ENCODE peak calls at places on chromosomes 2 and 18, in five cellular contexts. One of them, this sample, is unnamed.

GRCh38 chr2:106130251-106130998 is 63.7 kb downstream of the UXS1 start:
- DNase-seq in GM12891: no peak
- DNase-seq in K562: no peak
- DNase-seq in GM12878: no peak
- DNase-seq in HepG2: peak; percentile 37
- DNase-seq in this sample: no peak

GRCh38 chr2:59297829-59298228 is 1056.7 kb upstream of the FANCL start:
- DNase-seq in GM12891: no peak
- DNase-seq in K562: no peak
- DNase-seq in GM12878: no peak
- DNase-seq in HepG2: no peak
- DNase-seq in this sample: no peak

GRCh38 chr2:54722641-54723299 is 692 bp upstream of the EML6 start:
- DNase-seq in GM12891: no peak
- DNase-seq in K562: no peak
- DNase-seq in GM12878: no peak
- DNase-seq in HepG2: no peak
- DNase-seq in this sample: no peak

GRCh38 chr2:129812071-129812470 is 167.4 kb upstream of the RAB6C start:
- DNase-seq in GM12891: no peak
- DNase-seq in K562: no peak
- DNase-seq in GM12878: peak; percentile 33
- DNase-seq in HepG2: peak; percentile 20
- DNase-seq in this sample: no peak

GRCh38 chr2:151478011-151478410 is 68.3 kb downstream of the RIF1 start:
- DNase-seq in GM12891: no peak
- DNase-seq in K562: no peak
- DNase-seq in GM12878: no peak
- DNase-seq in HepG2: no peak
- DNase-seq in this sample: no peak

GRCh38 chr2:77387324-77387723 is 134.9 kb downstream of the LRRTM4 start:
- DNase-seq in GM12891: no peak
- DNase-seq in K562: no peak
- DNase-seq in GM12878: no peak
- DNase-seq in HepG2: no peak
- DNase-seq in this sample: no peak

GRCh38 chr2:105800036-105800755 is 55.5 kb downstream of the NCK2 start:
- DNase-seq in GM12891: no peak
- DNase-seq in K562: no peak
- DNase-seq in GM12878: no peak
- DNase-seq in HepG2: peak; percentile 65
- DNase-seq in this sample: no peak

GRCh38 chr18:23244431-23244830 is 109.1 kb downstream of the CABLES1 start:
- DNase-seq in GM12891: no peak
- DNase-seq in K562: no peak
- DNase-seq in GM12878: no peak
- DNase-seq in HepG2: no peak
- DNase-seq in this sample: no peak

GRCh38 chr2:33047939-33048338 is 101.2 kb downstream of the LTBP1 start:
- DNase-seq in GM12891: no peak
- DNase-seq in K562: no peak
- DNase-seq in GM12878: no peak
- DNase-seq in HepG2: no peak
- DNase-seq in this sample: no peak

GRCh38 chr2:101509498-101510274 is 34.8 kb upstream of the RFX8 start:
- DNase-seq in GM12891: no peak
- DNase-seq in K562: no peak
- DNase-seq in GM12878: no peak
- DNase-seq in HepG2: no peak
- DNase-seq in this sample: no peak

GRCh38 chr2:64052468-64053241 is 33.4 kb upstream of the VPS54 start:
- DNase-seq in GM12891: no peak
- DNase-seq in K562: no peak
- DNase-seq in GM12878: no peak
- DNase-seq in HepG2: no peak
- DNase-seq in this sample: no peak

GRCh38 chr18:29430416-29430815 is 1253.5 kb upstream of the CDH2 start:
- DNase-seq in GM12891: no peak
- DNase-seq in K562: no peak
- DNase-seq in GM12878: no peak
- DNase-seq in HepG2: no peak
- DNase-seq in this sample: no peak

DNA sequence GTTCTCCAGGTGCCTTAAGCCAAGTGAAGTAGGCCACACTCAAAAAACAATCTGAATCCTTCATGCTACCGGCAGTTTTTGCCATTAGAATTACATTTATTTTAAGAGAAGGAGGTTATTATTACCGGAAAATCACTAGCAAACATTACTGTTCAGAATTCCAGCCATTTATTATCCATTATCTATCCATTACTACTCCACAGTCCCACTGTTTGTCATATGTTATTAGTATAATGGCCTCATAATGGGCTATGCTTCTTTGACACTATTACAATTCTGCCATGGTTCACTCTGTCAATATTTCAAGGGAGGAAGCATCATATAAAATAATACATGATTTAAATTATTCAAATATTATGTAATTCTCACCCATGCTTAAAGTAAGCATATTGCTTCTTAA is 214.3 kb downstream of the L3MBTL4 start:
- DNase-seq in GM12891: no peak
- DNase-seq in K562: no peak
- DNase-seq in GM12878: no peak
- DNase-seq in HepG2: no peak
- DNase-seq in this sample: no peak
- TF ChIP-seq POLR2AphosphoS5 in GM12891: no peak
- TF ChIP-seq POLR2AphosphoS5 in K562: no peak
- TF ChIP-seq POLR2AphosphoS5 in GM12878: no peak
- TF ChIP-seq POLR2AphosphoS5 in HepG2: no peak
- TF ChIP-seq POLR2AphosphoS5 in this sample: no peak

DNA sequence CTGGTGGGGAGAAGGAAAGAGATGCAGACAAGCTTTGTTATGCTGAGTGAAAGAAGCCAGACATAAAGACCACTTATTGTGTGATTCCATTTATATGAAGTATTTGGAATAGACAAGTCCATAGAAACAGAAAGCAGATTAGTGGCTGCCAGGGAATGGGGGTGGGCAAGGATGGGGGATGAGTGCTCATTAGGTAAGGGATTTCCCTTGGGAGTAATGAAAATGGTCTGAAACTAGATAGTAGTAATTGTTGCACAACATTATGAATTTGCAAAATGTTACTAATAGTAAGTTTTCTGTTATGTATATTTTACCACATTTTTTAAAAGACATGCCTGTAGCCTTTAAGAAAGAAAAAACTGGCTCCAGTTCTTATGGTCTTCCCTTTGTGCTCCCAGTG is 154.9 kb downstream of the LNPK start:
- DNase-seq in GM12891: no peak
- DNase-seq in K562: no peak
- DNase-seq in GM12878: no peak
- DNase-seq in HepG2: no peak
- DNase-seq in this sample: no peak
- TF ChIP-seq TAF1 in GM12891: no peak
- TF ChIP-seq TAF1 in K562: no peak
- TF ChIP-seq TAF1 in GM12878: no peak
- TF ChIP-seq TAF1 in HepG2: no peak
- TF ChIP-seq TAF1 in this sample: no peak

GRCh38 chr2:27071990-27072830 is 756 bp upstream of the OST4 start:
- DNase-seq in GM12891: no peak
- DNase-seq in K562: peak; percentile 48
- DNase-seq in GM12878: no peak
- DNase-seq in HepG2: no peak
- DNase-seq in this sample: no peak

GRCh38 chr2:27072950-27073349 is 1.5 kb upstream of the OST4 start:
- DNase-seq in GM12891: no peak
- DNase-seq in K562: no peak
- DNase-seq in GM12878: no peak
- DNase-seq in HepG2: no peak
- DNase-seq in this sample: no peak

GRCh38 chr2:27069961-27070618 is 1.4 kb downstream of the OST4 start:
- DNase-seq in GM12891: no peak
- DNase-seq in K562: no peak
- DNase-seq in GM12878: no peak
- DNase-seq in HepG2: no peak
- DNase-seq in this sample: no peak

GRCh38 chr2:27070653-27071276 is 689 bp downstream of the OST4 start:
- DNase-seq in GM12891: no peak
- DNase-seq in K562: no peak
- DNase-seq in GM12878: no peak
- DNase-seq in HepG2: no peak
- DNase-seq in this sample: no peak

GRCh38 chr2:27071277-27071989 is at the start of gene OST4:
- DNase-seq in GM12891: peak; percentile 98
- DNase-seq in K562: peak; percentile 96
- DNase-seq in GM12878: no peak
- DNase-seq in HepG2: peak; percentile 88
- DNase-seq in this sample: peak; percentile 98
- TF ChIP-seq POLR2A in GM12891: peak; percentile 88
- TF ChIP-seq POLR2A in K562: peak; percentile 89
- TF ChIP-seq POLR2A in GM12878: peak; percentile 98
- TF ChIP-seq POLR2A in HepG2: peak; percentile 93
- TF ChIP-seq POLR2A in this sample: peak; percentile 94

GRCh38 chr18:9960263-9960904 is 46.6 kb downstream of the VAPA start:
- DNase-seq in GM12891: no peak
- DNase-seq in K562: no peak
- DNase-seq in GM12878: no peak
- DNase-seq in HepG2: no peak
- DNase-seq in this sample: no peak
- TF ChIP-seq POLR2AphosphoS5 in GM12891: no peak
- TF ChIP-seq POLR2AphosphoS5 in K562: no peak
- TF ChIP-seq POLR2AphosphoS5 in GM12878: no peak
- TF ChIP-seq POLR2AphosphoS5 in HepG2: no peak
- TF ChIP-seq POLR2AphosphoS5 in this sample: no peak

GRCh38 chr2:26784570-26785234 is 1.2 kb upstream of the CENPA start:
- DNase-seq in GM12891: no peak
- DNase-seq in K562: no peak
- DNase-seq in GM12878: no peak
- DNase-seq in HepG2: no peak
- DNase-seq in this sample: no peak

GRCh38 chr2:26785431-26786206 is at the start of gene CENPA:
- DNase-seq in GM12891: peak; percentile 94
- DNase-seq in K562: peak; percentile 100
- DNase-seq in GM12878: peak; percentile 99
- DNase-seq in HepG2: peak; percentile 100
- DNase-seq in this sample: peak; percentile 97

GRCh38 chr2:26782876-26783704 is 2.8 kb upstream of the CENPA start:
- DNase-seq in GM12891: no peak
- DNase-seq in K562: no peak
- DNase-seq in GM12878: no peak
- DNase-seq in HepG2: peak; percentile 65
- DNase-seq in this sample: no peak

DNA sequence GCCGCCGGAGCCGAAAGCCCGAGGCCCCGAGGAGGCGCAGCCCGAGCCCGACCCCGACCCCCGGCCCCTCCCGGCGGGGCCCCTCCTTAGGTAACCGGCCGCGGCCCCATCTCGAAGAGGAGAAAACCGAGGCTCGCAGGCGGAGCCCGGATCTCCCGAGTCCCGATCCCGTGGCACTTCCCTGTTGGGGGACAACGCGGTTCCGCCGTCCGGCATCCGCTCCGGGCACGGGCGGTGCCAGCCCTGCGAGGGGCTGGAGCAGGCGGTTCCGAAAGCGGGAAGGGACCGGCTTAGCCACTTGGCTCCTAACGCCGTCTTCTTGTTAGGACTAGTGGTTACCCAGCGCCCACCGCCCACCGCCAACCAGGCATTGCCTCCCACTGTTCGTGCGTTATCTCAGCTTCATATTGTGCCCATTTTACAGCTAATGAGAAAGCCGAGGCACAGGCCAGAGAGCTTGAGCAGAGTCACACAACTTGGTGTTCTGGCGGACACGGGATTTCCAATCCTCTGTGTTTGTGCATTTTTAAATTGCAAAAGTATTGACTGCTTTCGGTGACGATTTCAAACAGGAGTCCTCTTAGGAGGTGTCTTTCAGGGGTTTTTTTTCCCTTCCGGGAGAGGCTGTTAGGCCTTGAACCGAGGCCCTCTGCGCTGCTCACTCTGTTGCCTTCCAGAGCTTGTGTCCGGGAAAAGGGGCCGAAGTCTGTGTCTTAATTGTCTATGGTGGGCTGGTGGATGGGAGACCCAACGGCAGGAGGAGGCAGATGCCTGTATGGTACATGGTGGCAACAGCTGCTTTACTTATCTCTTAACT is 559 bp downstream of the CENPA start:
- DNase-seq in GM12891: peak; percentile 36
- DNase-seq in K562: no peak
- DNase-seq in GM12878: no peak
- DNase-seq in HepG2: no peak
- DNase-seq in this sample: peak; percentile 39
- TF ChIP-seq TAF1 in GM12891: no peak
- TF ChIP-seq TAF1 in K562: no peak
- TF ChIP-seq TAF1 in GM12878: no peak
- TF ChIP-seq TAF1 in HepG2: no peak
- TF ChIP-seq TAF1 in this sample: no peak

DNA sequence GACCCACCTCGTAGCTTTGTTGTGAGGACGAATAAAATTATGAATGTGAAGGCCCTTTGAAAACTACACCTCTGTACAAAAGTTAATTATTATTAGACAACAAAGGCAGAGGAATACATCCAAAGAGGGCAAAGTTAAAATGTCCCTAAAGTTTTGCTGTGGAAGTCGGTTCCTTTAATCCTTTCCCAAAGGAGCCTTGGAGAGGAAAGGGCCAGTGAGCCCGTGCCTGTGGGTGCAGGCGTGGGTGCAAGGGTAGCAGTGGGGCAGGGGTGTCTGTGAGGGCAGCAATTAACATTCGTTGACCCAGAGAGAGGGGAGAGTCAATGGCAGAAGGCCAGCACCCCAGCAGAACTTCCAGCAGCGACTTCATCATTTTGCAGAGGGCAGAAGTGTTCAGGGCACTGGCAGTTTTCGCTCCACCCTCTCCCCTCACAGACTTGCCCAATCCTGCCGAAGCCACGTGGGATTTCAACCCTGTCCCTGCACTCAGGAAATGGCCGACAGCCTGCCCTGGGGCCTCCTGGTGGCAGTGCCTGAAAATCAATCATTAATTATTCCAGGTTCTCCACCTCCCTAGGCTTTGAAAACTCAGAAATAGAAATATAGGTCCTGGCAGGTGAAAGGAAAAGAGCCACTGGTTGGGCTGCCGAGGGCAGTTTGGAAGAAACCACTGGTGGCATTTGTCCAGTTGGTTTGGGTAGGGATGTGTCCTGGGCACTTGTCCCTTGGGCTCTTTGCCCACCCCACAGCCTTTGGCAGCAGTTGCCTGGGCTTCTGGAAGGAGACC is 4.2 kb upstream of the PAX8 start:
- DNase-seq in GM12891: no peak
- DNase-seq in K562: peak; percentile 24
- DNase-seq in GM12878: no peak
- DNase-seq in HepG2: peak; percentile 91
- DNase-seq in this sample: no peak
- TF ChIP-seq POLR2A in GM12891: no peak
- TF ChIP-seq POLR2A in K562: no peak
- TF ChIP-seq POLR2A in GM12878: no peak
- TF ChIP-seq POLR2A in HepG2: peak; percentile 70
- TF ChIP-seq POLR2A in this sample: no peak